ENCODE peak calls at places on chromosomes 11 and 22, in four cellular contexts. W is K562, Z is fibroblast of lung, M is A549. U is an unnamed sample.

GRCh38 chr11:110250168-110250567 is 46.2 kb downstream of the RDX start:
- DNase-seq in W (no peak), Z (no peak), M (no peak), U (no peak)

GRCh38 chr22:49181942-49182341 is 645.7 kb downstream of the BRD1 start:
- DNase-seq in W (no peak), Z (no peak), M (no peak), U (no peak)

GRCh38 chr22:45769569-45770210 is 98.1 kb downstream of the ATXN10 start:
- DNase-seq in W (no peak), Z (no peak), M (no peak), U (no peak)

GRCh38 chr22:28889625-28890024 is 6.3 kb downstream of the ZNRF3 start:
- DNase-seq in W (no peak), Z (no peak), M (no peak), U (no peak)

GRCh38 chr22:42769574-42770447 is 49.1 kb upstream of the A4GALT start:
- DNase-seq in W (peak; percentile 62), Z (peak; percentile 90), M (no peak), U (no peak)

GRCh38 chr22:37045958-37046357 is 5.6 kb upstream of the KCTD17 start:
- DNase-seq in W (peak; percentile 31), Z (peak; percentile 53), M (peak; percentile 32), U (peak; percentile 18)

GRCh38 chr11:33774356-33775063 is at the start of gene FBXO3:
- DNase-seq in W (peak; percentile 98), Z (peak; percentile 82), M (peak; percentile 88), U (peak; percentile 86)

GRCh38 chr22:42983470-42983869 is 31.5 kb downstream of the PACSIN2 start:
- DNase-seq in W (no peak), Z (no peak), M (no peak), U (no peak)

GRCh38 chr11:86592047-86592564 is 80.3 kb downstream of the ME3 start:
- DNase-seq in W (no peak), Z (peak; percentile 84), M (no peak), U (no peak)

GRCh38 chr11:86591631-86592030 is 80.8 kb downstream of the ME3 start:
- DNase-seq in W (no peak), Z (peak; percentile 30), M (no peak), U (no peak)

GRCh38 chr11:86593833-86594232 is 78.6 kb downstream of the ME3 start:
- DNase-seq in W (no peak), Z (no peak), M (no peak), U (no peak)

GRCh38 chr11:86594746-86595145 is 77.7 kb downstream of the ME3 start:
- DNase-seq in W (no peak), Z (peak; percentile 68), M (no peak), U (no peak)

GRCh38 chr11:86592659-86593451 is 79.6 kb downstream of the ME3 start:
- DNase-seq in W (peak; percentile 57), Z (peak; percentile 88), M (peak; percentile 82), U (no peak)
- H3K4me2 ChIP-seq in W (no peak overlapping the region), Z (no peak overlapping the region), M (peak overlapping the region; percentile 71), U (no peak overlapping the region)

GRCh38 chr22:27348634-27349033 is 452.9 kb downstream of the MN1 start:
- DNase-seq in W (no peak), Z (peak; percentile 37), M (no peak), U (no peak)
- H3K4me2 ChIP-seq in W (no peak overlapping the region), Z (no peak overlapping the region), M (no peak overlapping the region), U (no peak overlapping the region)

DNA sequence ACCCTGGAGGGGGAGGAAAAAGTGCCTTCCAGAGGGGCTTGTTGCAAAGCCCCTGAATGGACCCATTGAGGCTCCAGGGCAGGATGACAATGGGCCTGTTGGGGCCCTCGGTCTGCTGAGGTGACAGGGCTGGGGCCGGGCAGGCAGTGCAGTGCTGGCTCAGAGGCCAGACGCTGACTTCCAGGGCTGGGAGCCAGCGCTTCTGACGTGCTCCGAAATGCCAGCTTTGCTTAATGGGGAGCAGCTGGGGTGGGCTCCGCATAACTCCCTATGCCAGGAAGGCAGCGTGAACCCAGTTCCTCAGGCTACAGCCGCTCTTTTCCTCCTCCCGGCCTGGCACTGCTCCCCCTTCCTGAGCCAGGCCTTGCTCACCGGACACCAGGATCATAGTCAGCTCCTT is 17.7 kb downstream of the NAV2 start:
- DNase-seq in W (no peak), Z (no peak), M (no peak), U (no peak)
- H3K4me2 ChIP-seq in W (no peak overlapping the region), Z (no peak overlapping the region), M (no peak overlapping the region), U (no peak overlapping the region)

DNA sequence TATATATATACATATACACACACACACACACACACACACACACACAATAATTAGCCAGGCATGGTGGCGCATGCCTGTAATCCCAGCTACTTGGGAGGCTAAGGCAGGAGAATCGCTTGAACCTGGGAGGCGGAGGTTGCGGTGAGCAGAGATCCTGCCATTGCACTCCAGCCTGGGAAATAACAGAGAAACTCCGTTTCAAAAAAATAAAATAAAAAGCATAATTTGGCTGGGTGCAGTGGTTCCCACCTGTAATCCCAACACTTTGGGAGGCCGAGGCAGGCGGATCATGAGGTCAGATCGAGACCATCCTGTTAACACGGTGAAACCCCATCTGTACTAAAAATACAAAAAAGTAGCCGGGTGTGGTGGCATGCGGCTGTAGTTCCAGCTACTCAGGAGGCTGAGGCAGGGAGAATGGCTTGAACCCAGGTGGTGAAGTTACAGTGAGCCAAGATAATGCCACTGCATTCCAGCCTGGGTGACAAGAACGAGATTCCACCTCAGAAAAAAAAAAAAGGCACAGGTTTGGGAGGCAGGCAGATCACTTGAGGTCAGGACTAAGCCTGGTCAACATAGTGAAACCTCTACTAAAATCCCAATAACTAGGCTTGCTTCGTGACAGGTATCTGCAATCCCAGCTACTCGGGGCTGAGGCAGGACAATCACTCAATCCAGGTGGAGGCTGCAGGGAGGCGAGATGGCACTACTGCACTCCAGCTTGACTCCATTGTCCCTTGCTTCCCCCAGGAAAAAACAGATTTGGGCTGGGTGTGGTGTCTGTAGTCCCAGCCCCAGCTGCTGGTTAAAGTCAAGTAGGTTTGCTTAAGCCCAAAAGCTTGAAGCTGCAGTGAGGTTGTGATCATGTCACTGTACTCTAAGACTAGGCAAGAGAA is 11.8 kb upstream of the WDR74 start:
- DNase-seq in W (no peak), Z (no peak), M (no peak), U (no peak)
- H3K4me2 ChIP-seq in W (peak overlapping the region; percentile 38), Z (no peak overlapping the region), M (peak overlapping the region; percentile 98), U (no peak overlapping the region)

DNA sequence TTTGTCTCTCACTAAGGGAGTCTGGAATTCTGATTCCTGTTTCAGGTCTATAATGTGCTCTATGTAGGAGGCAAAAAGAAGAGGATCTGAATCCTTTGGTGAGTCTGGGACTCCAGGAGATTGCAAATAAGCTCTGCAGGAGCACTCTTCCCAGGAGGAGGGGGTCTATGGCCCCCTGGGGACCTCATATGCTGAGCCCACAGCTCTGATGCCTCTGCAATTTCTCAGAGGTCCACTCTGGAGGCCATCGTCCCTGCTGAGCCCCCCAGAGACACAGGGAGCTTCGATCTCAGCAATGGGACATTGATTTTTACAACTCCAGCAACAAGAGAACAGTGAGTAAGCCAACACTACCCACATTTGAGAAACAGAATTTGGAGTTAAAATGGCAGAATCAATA is 20.2 kb upstream of the NRGN start:
- DNase-seq in W (no peak), Z (no peak), M (no peak), U (no peak)
- H3K4me2 ChIP-seq in W (no peak overlapping the region), Z (no peak overlapping the region), M (no peak overlapping the region), U (no peak overlapping the region)